ENCODE peak calls at places on chromosomes 16 and 17, in five cellular contexts. Q, B, Z, V and I are unnamed samples.
A peak's percentile ranks its signal among the peaks of the same experiment; 100 is the strongest.

GRCh38 chr17:79073016-79073705 is 1.5 kb upstream of the ENGASE start:
- DNase-seq in Q (no peak), B (no peak), Z (no peak), V (no peak), I (no peak)

GRCh38 chr16:56626685-56627084 is 1.1 kb downstream of the MT1E start:
- DNase-seq in Q (no peak), B (no peak), Z (no peak), V (no peak), I (no peak)

GRCh38 chr17:28765038-28765437 is 21.2 kb downstream of the TRAF4 start:
- DNase-seq in Q (no peak), B (no peak), Z (no peak), V (no peak), I (no peak)

GRCh38 chr17:5608696-5609095 is 24.4 kb upstream of the NLRP1 start:
- DNase-seq in Q (no peak), B (no peak), Z (no peak), V (no peak), I (no peak)

GRCh38 chr16:83727018-83727417 is 80.8 kb upstream of the HSBP1 start:
- DNase-seq in Q (no peak), B (no peak), Z (no peak), V (no peak), I (no peak)

GRCh38 chr17:77528516-77529327 is 388.0 kb downstream of the SEC14L1 start:
- DNase-seq in Q (no peak), B (peak; percentile 95), Z (no peak), V (no peak), I (no peak)

GRCh38 chr17:65662166-65662565 is 100.7 kb upstream of the AXIN2 start:
- DNase-seq in Q (no peak), B (no peak), Z (no peak), V (no peak), I (no peak)

GRCh38 chr17:77140166-77140877 is 447 bp upstream of the SEC14L1 start:
- DNase-seq in Q (peak; percentile 96), B (peak; percentile 100), Z (peak; percentile 99), V (peak; percentile 93), I (peak; percentile 99)

GRCh38 chr17:39239640-39240314 is 14.0 kb upstream of the STAC2 start:
- DNase-seq in Q (peak; percentile 55), B (peak; percentile 72), Z (peak; percentile 72), V (no peak), I (peak; percentile 60)

GRCh38 chr16:54748611-54749190 is 182.0 kb upstream of the IRX5 start:
- DNase-seq in Q (no peak), B (no peak), Z (no peak), V (no peak), I (no peak)

GRCh38 chr16:85293899-85294642 is 181.8 kb upstream of the CIBAR2 start:
- DNase-seq in Q (no peak), B (no peak), Z (no peak), V (no peak), I (no peak)

GRCh38 chr17:9244066-9245052 is 223.0 kb downstream of the NTN1 start:
- DNase-seq in Q (no peak), B (no peak), Z (no peak), V (no peak), I (no peak)

GRCh38 chr16:17325744-17326143 is 145.0 kb downstream of the XYLT1 start:
- DNase-seq in Q (no peak), B (no peak), Z (no peak), V (no peak), I (no peak)

GRCh38 chr17:6554871-6555330 is 1.5 kb downstream of the PITPNM3 start:
- DNase-seq in Q (no peak), B (peak; percentile 32), Z (no peak), V (no peak), I (no peak)

GRCh38 chr16:22861585-22861984 is 47.6 kb downstream of the HS3ST2 start:
- DNase-seq in Q (no peak), B (no peak), Z (no peak), V (no peak), I (no peak)

GRCh38 chr17:63998721-63999679 is 849 bp downstream of the PRR29 start:
- DNase-seq in Q (no peak), B (peak; percentile 65), Z (no peak), V (no peak), I (no peak)

GRCh38 chr17:67999291-67999911 is 3.1 kb upstream of the C17orf58 start:
- DNase-seq in Q (no peak), B (no peak), Z (no peak), V (no peak), I (no peak)

GRCh38 chr16:565420-566330 is 1.1 kb upstream of the NHLRC4 start:
- DNase-seq in Q (no peak), B (peak; percentile 98), Z (peak; percentile 38), V (no peak), I (no peak)

GRCh38 chr16:83561876-83562275 is 245.9 kb upstream of the HSBP1 start:
- DNase-seq in Q (peak; percentile 13), B (no peak), Z (peak; percentile 21), V (no peak), I (no peak)

GRCh38 chr16:58337090-58337444 is 42.2 kb upstream of the PRSS54 start:
- DNase-seq in Q (no peak), B (no peak), Z (no peak), V (no peak), I (no peak)
- TF ChIP-seq CHD2 in Q (no peak), B (no peak), Z (no peak), V (no peak), I (no peak)

DNA sequence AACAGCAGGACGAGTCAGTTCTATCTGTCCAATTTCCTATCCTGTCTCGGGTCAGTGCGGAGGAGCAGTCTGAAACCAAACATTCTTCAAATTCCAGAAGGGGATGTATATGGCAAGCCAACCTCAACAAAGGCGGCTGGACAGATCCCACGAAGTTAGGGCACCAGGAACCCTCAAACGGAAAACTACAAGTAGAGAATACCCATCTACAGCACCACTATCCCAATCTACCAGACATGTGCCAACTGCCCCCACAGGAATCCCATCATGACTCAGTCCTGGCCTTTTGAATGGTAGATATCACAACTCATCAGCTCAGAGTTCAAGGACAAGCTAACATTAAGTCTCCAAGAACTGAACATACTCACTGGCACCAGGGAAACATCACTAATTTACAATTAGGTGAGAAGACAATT is 2.3 kb downstream of the NAT9 start:
- DNase-seq in Q (peak; percentile 92), B (no peak), Z (no peak), V (no peak), I (no peak)
- TF ChIP-seq RFX5 in Q (no peak), B (no peak), Z (no peak), V (no peak), I (no peak)

GRCh38 chr16:48295493-48296281 is 48.3 kb upstream of the ABCC11 start:
- DNase-seq in Q (no peak), B (no peak), Z (no peak), V (no peak), I (no peak)
- TF ChIP-seq SMC3 in Q (no peak), B (no peak), Z (no peak), V (no peak), I (no peak)

DNA sequence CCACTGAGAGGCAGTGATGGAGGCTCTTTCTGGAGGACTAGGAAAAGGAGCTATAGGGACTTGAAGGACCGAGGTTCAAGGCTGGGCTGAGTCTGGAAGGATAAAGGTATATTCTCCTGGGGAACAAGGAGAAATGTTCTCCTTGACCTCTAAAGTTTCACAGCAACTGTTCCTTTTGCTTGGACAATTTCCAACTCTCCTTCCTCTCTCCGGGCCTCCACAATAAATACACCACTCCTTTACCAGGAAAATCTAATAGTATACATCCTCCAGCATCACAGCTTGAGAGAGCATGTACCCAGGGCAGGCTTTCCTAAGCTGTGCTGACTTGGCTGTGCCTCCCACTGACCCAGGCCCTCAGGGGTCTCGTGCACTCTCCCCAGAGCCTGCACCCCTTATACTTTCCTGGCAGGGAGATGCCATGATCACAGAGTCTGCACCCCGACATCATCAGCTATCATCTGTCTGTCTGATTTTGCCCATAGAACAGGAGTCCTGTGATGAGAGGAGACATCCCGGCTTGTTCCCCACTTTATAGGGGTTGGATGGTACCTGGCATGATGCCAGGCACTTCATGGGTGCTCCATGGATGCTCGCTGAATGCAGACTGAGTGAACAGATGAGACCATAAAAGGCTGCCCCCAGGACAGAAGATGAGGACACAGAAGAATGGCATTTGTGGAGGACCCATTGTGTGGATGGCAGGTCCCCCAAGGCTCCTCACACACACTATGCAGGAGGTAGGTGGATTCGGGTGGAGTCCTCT is 582.6 kb upstream of the CDH5 start:
- DNase-seq in Q (no peak), B (no peak), Z (no peak), V (no peak), I (no peak)
- TF ChIP-seq CHD2 in Q (no peak), B (no peak), Z (no peak), V (no peak), I (no peak)